ENCODE peak calls at places on chromosomes 5 and 9, in six cellular contexts. N, G, U, O, Q and S are unnamed samples.

GRCh38 chr9:133112361-133113026 is 8.5 kb downstream of the RALGDS start:
- DNase-seq in N (no peak), G (peak), U (no peak), O (no peak), Q (no peak), S (peak)

GRCh38 chr5:124343451-124343867 is 403.0 kb downstream of the ZNF608 start:
- DNase-seq in N (peak), G (no peak), U (no peak), O (peak), Q (peak), S (no peak)

GRCh38 chr9:80049096-80049495 is 477.3 kb downstream of the TLE4 start:
- DNase-seq in N (no peak), G (no peak), U (no peak), O (no peak), Q (no peak), S (no peak)

GRCh38 chr9:133113928-133114351 is 7.1 kb downstream of the RALGDS start:
- DNase-seq in N (no peak), G (no peak), U (no peak), O (no peak), Q (no peak), S (peak)

GRCh38 chr9:34659592-34660253 is 2.7 kb downstream of the CCL27 start:
- DNase-seq in N (no peak), G (no peak), U (no peak), O (no peak), Q (no peak), S (no peak)

GRCh38 chr5:57513785-57514184 is 31.2 kb upstream of the ACTBL2 start:
- DNase-seq in N (no peak), G (no peak), U (no peak), O (no peak), Q (no peak), S (no peak)

GRCh38 chr5:133499896-133500295 is 112.4 kb downstream of the FSTL4 start:
- DNase-seq in N (no peak), G (no peak), U (no peak), O (no peak), Q (no peak), S (no peak)

GRCh38 chr5:180975338-180975737 is 13.3 kb upstream of the BTNL3 start:
- DNase-seq in N (no peak), G (no peak), U (no peak), O (no peak), Q (no peak), S (no peak)

GRCh38 chr5:111124793-111125192 is 32.6 kb downstream of the WDR36 start:
- DNase-seq in N (no peak), G (no peak), U (no peak), O (no peak), Q (no peak), S (no peak)

GRCh38 chr5:9239071-9239470 is 306.8 kb downstream of the SEMA5A start:
- DNase-seq in N (peak), G (no peak), U (no peak), O (peak), Q (peak), S (no peak)

GRCh38 chr9:131709741-131710499 is 30.0 kb downstream of the RAPGEF1 start:
- DNase-seq in N (peak), G (peak), U (no peak), O (peak), Q (peak), S (no peak)

GRCh38 chr5:93894471-93895354 is 153.3 kb upstream of the POU5F2 start:
- DNase-seq in N (peak), G (no peak), U (no peak), O (no peak), Q (peak), S (no peak)

GRCh38 chr5:143484604-143485003 is 81.1 kb upstream of the NR3C1 start:
- DNase-seq in N (no peak), G (no peak), U (no peak), O (no peak), Q (peak), S (no peak)

GRCh38 chr9:785997-786396 is 55.5 kb upstream of the DMRT1 start:
- DNase-seq in N (no peak), G (no peak), U (no peak), O (no peak), Q (no peak), S (no peak)

GRCh38 chr9:100352201-100352726 is 478 bp downstream of the TEX10 start:
- DNase-seq in N (no peak), G (peak), U (peak), O (no peak), Q (peak), S (peak)

GRCh38 chr5:1107167-1108007 is 4.5 kb downstream of the SLC12A7 start:
- DNase-seq in N (no peak), G (no peak), U (no peak), O (no peak), Q (no peak), S (no peak)

GRCh38 chr5:166562246-166562645 is 1729.2 kb upstream of the WWC1 start:
- DNase-seq in N (no peak), G (no peak), U (no peak), O (no peak), Q (no peak), S (no peak)

GRCh38 chr5:15501057-15501791 is 1.2 kb downstream of the FBXL7 start:
- DNase-seq in N (peak), G (no peak), U (no peak), O (peak), Q (peak), S (no peak)

GRCh38 chr5:103532116-103532734 is 30.4 kb downstream of the NUDT12 start:
- DNase-seq in N (no peak), G (no peak), U (no peak), O (no peak), Q (peak), S (no peak)

GRCh38 chr9:81150016-81150625 is 539.2 kb downstream of the TLE1 start:
- DNase-seq in N (no peak), G (no peak), U (no peak), O (no peak), Q (no peak), S (no peak)

GRCh38 chr5:179549973-179550510 is 312 bp upstream of the RUFY1 start:
- DNase-seq in N (no peak), G (peak), U (no peak), O (no peak), Q (peak), S (no peak)

GRCh38 chr9:130276121-130276520 is 10.6 kb downstream of the HMCN2 start:
- DNase-seq in N (peak), G (no peak), U (no peak), O (peak), Q (peak), S (peak)

GRCh38 chr5:62167651-62168050 is 138.4 kb upstream of the KIF2A start:
- DNase-seq in N (no peak), G (no peak), U (no peak), O (no peak), Q (no peak), S (no peak)

GRCh38 chr5:83721878-83722779 is 1.5 kb upstream of the HAPLN1 start:
- DNase-seq in N (peak), G (no peak), U (peak), O (peak), Q (peak), S (peak)
- TF ChIP-seq CTCF in N (peak), G (no peak), U (no peak), O (peak), Q (no peak), S (peak)

DNA sequence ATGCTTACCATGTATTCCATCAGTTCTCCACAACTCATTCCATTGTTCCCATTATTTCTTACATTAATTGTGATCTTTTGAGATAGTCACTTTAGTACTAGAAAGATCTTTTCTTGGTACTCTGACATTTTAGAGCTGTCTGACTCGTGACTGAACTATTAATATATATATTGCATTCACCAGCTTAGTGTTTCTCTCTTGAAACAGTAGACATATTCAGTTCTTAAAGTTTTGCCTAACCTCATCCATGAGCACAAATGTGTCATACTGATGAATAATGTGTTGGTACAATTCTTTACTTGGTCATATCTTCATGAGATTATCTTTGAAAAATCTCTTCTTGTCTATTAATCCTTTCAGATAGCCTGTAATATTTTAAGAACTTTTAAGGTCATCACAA is 74.3 kb downstream of the NLN start:
- DNase-seq in N (no peak), G (no peak), U (no peak), O (no peak), Q (peak), S (no peak)
- TF ChIP-seq CTCF in N (no peak), G (no peak), U (no peak), O (no peak), Q (no peak), S (no peak)

GRCh38 chr5:132002701-132003100 is 8.8 kb downstream of the ACSL6 start:
- DNase-seq in N (no peak), G (no peak), U (no peak), O (no peak), Q (no peak), S (peak)

GRCh38 chr5:132005591-132005990 is 5.9 kb downstream of the ACSL6 start:
- DNase-seq in N (no peak), G (no peak), U (no peak), O (no peak), Q (no peak), S (peak)

GRCh38 chr5:132001647-132002561 is 9.6 kb downstream of the ACSL6 start:
- DNase-seq in N (peak), G (no peak), U (no peak), O (no peak), Q (no peak), S (peak)

GRCh38 chr5:132003982-132004381 is 7.5 kb downstream of the ACSL6 start:
- DNase-seq in N (no peak), G (no peak), U (no peak), O (no peak), Q (no peak), S (peak)

DNA sequence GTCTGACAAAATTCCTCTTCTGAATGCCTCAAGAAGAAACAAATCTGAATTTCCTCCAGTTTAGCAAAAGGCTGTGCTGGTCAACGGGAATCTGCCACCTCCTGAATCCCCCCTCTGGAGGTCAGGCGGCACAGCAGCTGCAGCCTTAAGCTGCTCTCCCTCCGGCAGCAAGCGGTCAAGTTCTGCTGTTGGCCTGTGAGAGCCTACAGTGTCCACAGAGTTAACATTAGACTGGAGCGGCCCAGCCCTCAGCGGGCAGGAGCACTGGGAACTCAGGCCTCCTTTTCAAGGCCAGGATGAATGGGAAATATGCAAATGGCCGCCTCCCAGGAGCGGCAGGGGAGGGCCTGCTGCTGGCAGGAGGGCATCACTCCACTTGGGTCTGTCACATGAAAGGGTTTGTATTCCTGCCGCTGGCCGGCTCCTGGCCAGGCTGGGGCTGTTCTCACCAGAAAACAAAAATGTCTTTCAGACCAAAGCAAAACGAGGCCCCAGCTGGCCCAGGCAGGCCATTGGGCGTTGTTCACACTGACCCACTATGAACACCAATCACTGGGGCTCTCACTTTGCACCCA is 8.2 kb downstream of the ACSL6 start:
- DNase-seq in N (no peak), G (no peak), U (no peak), O (no peak), Q (no peak), S (peak)
- TF ChIP-seq CTCF in N (peak), G (no peak), U (no peak), O (no peak), Q (no peak), S (peak)

GRCh38 chr9:116284518-116284917 is 130.9 kb downstream of the PAPPA start:
- DNase-seq in N (no peak), G (no peak), U (no peak), O (no peak), Q (no peak), S (no peak)
- TF ChIP-seq CTCF in N (no peak), G (no peak), U (no peak), O (no peak), Q (no peak), S (no peak)

GRCh38 chr5:72107874-72108199 is 562 bp downstream of the MAP1B start:
- DNase-seq in N (no peak), G (no peak), U (no peak), O (no peak), Q (peak), S (no peak)

GRCh38 chr5:72109051-72109411 is 1.8 kb downstream of the MAP1B start:
- DNase-seq in N (no peak), G (no peak), U (no peak), O (no peak), Q (no peak), S (no peak)

GRCh38 chr5:72108200-72109050 is 1.1 kb downstream of the MAP1B start:
- DNase-seq in N (peak), G (no peak), U (no peak), O (no peak), Q (peak), S (no peak)

GRCh38 chr5:72109625-72110024 is 2.4 kb downstream of the MAP1B start:
- DNase-seq in N (no peak), G (no peak), U (no peak), O (no peak), Q (peak), S (no peak)

DNA sequence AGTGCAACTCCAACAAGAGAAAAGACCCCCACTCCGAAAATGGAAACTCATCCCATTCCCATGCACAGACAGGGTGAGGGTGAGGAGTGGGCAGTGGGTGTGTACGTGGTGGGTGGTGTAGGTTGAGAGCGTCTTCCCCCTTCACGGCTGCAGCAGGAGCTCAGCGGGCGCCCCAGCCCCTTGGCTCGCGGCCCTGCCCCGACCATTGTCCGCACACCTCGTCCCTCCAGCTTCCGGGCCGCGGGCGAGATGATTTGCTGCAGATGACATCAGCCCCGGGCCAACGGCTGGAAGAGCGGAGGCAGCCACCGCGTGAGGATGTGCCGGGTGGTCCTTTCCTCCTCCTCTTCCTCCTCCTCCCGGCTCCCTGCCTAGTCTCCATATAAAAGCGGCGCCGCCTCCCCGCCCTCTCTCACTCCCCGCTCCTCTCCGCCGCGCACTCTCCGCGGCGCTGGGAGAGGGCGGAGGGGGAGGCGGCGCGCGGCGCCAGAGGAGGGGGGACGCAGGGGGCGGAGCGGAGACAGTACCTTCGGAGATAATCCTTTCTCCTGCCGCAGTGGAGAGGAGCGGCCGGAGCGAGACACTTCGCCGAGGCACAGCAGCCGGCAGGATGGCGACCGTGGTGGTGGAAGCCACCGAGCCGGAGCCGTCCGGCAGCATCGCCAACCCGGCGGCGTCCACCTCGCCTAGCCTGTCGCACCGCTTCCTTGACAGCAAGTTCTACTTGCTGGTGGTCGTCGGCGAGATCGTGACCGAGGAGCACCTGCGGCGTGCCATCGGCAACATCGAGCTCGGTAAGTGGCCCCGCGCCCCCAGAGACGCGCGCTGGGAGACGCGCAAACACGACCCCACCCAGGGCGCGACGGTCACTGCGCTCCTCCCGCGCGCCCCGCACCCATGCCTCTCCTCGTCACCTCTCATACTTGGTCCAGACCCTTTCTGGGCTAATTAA is at the start of gene MAP1B:
- DNase-seq in N (peak), G (no peak), U (no peak), O (no peak), Q (peak), S (no peak)
- TF ChIP-seq CTCF in N (no peak), G (no peak), U (no peak), O (no peak), Q (no peak), S (no peak)

DNA sequence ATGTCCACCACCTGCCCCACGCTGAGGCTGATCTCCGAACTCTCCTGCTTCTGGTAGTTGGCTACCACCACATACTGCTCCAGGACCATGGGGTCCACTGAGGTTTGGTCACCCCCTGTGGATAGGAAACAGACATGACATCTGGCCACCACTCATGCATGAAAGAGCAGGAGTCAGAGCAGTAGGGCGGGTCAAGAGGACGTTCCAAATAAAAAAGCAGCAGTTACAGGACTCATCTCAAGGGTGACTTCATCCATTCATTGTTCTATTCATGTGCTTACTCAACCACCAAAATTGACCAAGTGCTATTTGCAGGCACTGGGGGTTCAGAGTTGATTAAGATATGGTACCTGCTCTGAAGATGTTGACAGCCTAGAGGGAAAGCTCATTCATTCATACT is 79.2 kb upstream of the UBTD2 start:
- DNase-seq in N (no peak), G (no peak), U (no peak), O (no peak), Q (peak), S (no peak)
- TF ChIP-seq CTCF in N (peak), G (no peak), U (no peak), O (no peak), Q (no peak), S (no peak)

GRCh38 chr9:135229701-135230385 is 142.4 kb downstream of the OLFM1 start:
- DNase-seq in N (no peak), G (no peak), U (no peak), O (no peak), Q (no peak), S (peak)
- TF ChIP-seq CTCF in N (no peak), G (no peak), U (no peak), O (no peak), Q (no peak), S (no peak)

GRCh38 chr9:106964822-106965525 is 102.0 kb downstream of the ZNF462 start:
- DNase-seq in N (peak), G (no peak), U (no peak), O (no peak), Q (peak), S (no peak)
- TF ChIP-seq CTCF in N (no peak), G (no peak), U (no peak), O (no peak), Q (no peak), S (no peak)

GRCh38 chr9:98488578-98489312 is 220.0 kb downstream of the GABBR2 start:
- DNase-seq in N (peak), G (no peak), U (no peak), O (peak), Q (peak), S (no peak)
- TF ChIP-seq CTCF in N (peak), G (no peak), U (no peak), O (peak), Q (peak), S (no peak)